ENCODE peak calls at places on chromosomes 3 and 15, in eight cellular contexts. One of them, this sample, is unnamed.

GRCh38 chr15:39084683-39085530 is 496.0 kb upstream of the THBS1 start:
- DNase-seq in PC-3: no peak
- DNase-seq in fibroblast of villous mesenchyme: peak
- DNase-seq in uterus: peak
- DNase-seq in HT1080: no peak
- DNase-seq in iPS-NIHi11: no peak
- DNase-seq in NCI-H1417: no peak
- DNase-seq in amygdala: no peak
- DNase-seq in this sample: peak

GRCh38 chr3:33131328-33132018 is 17.7 kb downstream of the CRTAP start:
- DNase-seq in PC-3: peak
- DNase-seq in fibroblast of villous mesenchyme: peak
- DNase-seq in uterus: peak
- DNase-seq in HT1080: peak
- DNase-seq in iPS-NIHi11: peak
- DNase-seq in NCI-H1417: peak
- DNase-seq in amygdala: peak
- DNase-seq in this sample: peak

GRCh38 chr3:178419078-178419477 is 117.2 kb upstream of the KCNMB2 start:
- DNase-seq in PC-3: peak
- DNase-seq in fibroblast of villous mesenchyme: peak
- DNase-seq in uterus: no peak
- DNase-seq in HT1080: peak
- DNase-seq in iPS-NIHi11: no peak
- DNase-seq in NCI-H1417: peak
- DNase-seq in amygdala: no peak
- DNase-seq in this sample: no peak

GRCh38 chr3:151012753-151013152 is 40.2 kb upstream of the CLRN1 start:
- DNase-seq in PC-3: no peak
- DNase-seq in fibroblast of villous mesenchyme: no peak
- DNase-seq in uterus: no peak
- DNase-seq in HT1080: no peak
- DNase-seq in iPS-NIHi11: no peak
- DNase-seq in NCI-H1417: no peak
- DNase-seq in amygdala: no peak
- DNase-seq in this sample: no peak

GRCh38 chr3:197730200-197730599 is 6.5 kb downstream of the RUBCN start:
- DNase-seq in PC-3: peak
- DNase-seq in fibroblast of villous mesenchyme: peak
- DNase-seq in uterus: no peak
- DNase-seq in HT1080: peak
- DNase-seq in iPS-NIHi11: no peak
- DNase-seq in NCI-H1417: no peak
- DNase-seq in amygdala: no peak
- DNase-seq in this sample: no peak

GRCh38 chr15:65484876-65485275 is 32.6 kb downstream of the DPP8 start:
- DNase-seq in PC-3: no peak
- DNase-seq in fibroblast of villous mesenchyme: no peak
- DNase-seq in uterus: no peak
- DNase-seq in HT1080: no peak
- DNase-seq in iPS-NIHi11: no peak
- DNase-seq in NCI-H1417: no peak
- DNase-seq in amygdala: no peak
- DNase-seq in this sample: no peak

GRCh38 chr3:71581451-71581980 is 2.0 kb downstream of the FOXP1 start:
- DNase-seq in PC-3: peak
- DNase-seq in fibroblast of villous mesenchyme: no peak
- DNase-seq in uterus: peak
- DNase-seq in HT1080: peak
- DNase-seq in iPS-NIHi11: peak
- DNase-seq in NCI-H1417: peak
- DNase-seq in amygdala: no peak
- DNase-seq in this sample: peak

GRCh38 chr3:72013104-72013503 is 228.2 kb upstream of the PROK2 start:
- DNase-seq in PC-3: no peak
- DNase-seq in fibroblast of villous mesenchyme: no peak
- DNase-seq in uterus: no peak
- DNase-seq in HT1080: no peak
- DNase-seq in iPS-NIHi11: no peak
- DNase-seq in NCI-H1417: no peak
- DNase-seq in amygdala: no peak
- DNase-seq in this sample: no peak

GRCh38 chr15:68819451-68820204 is 1.1 kb downstream of the ANP32A start:
- DNase-seq in PC-3: peak
- DNase-seq in fibroblast of villous mesenchyme: peak
- DNase-seq in uterus: peak
- DNase-seq in HT1080: peak
- DNase-seq in iPS-NIHi11: no peak
- DNase-seq in NCI-H1417: peak
- DNase-seq in amygdala: peak
- DNase-seq in this sample: peak

GRCh38 chr3:38645601-38646000 is 3.9 kb downstream of the SCN5A start:
- DNase-seq in PC-3: no peak
- DNase-seq in fibroblast of villous mesenchyme: no peak
- DNase-seq in uterus: no peak
- DNase-seq in HT1080: no peak
- DNase-seq in iPS-NIHi11: no peak
- DNase-seq in NCI-H1417: no peak
- DNase-seq in amygdala: no peak
- DNase-seq in this sample: no peak

GRCh38 chr3:185639632-185640206 is 53.6 kb downstream of the SENP2 start:
- DNase-seq in PC-3: no peak
- DNase-seq in fibroblast of villous mesenchyme: no peak
- DNase-seq in uterus: no peak
- DNase-seq in HT1080: no peak
- DNase-seq in iPS-NIHi11: no peak
- DNase-seq in NCI-H1417: no peak
- DNase-seq in amygdala: no peak
- DNase-seq in this sample: no peak

GRCh38 chr3:52518723-52519444 is 14.8 kb downstream of the NT5DC2 start:
- DNase-seq in PC-3: no peak
- DNase-seq in fibroblast of villous mesenchyme: no peak
- DNase-seq in uterus: peak
- DNase-seq in HT1080: no peak
- DNase-seq in iPS-NIHi11: peak
- DNase-seq in NCI-H1417: no peak
- DNase-seq in amygdala: no peak
- DNase-seq in this sample: peak

GRCh38 chr15:80654299-80654698 is 40.8 kb upstream of the ABHD17C start:
- DNase-seq in PC-3: no peak
- DNase-seq in fibroblast of villous mesenchyme: no peak
- DNase-seq in uterus: no peak
- DNase-seq in HT1080: no peak
- DNase-seq in iPS-NIHi11: no peak
- DNase-seq in NCI-H1417: no peak
- DNase-seq in amygdala: no peak
- DNase-seq in this sample: no peak

GRCh38 chr15:59388670-59389069 is 16.0 kb upstream of the MYO1E start:
- DNase-seq in PC-3: peak
- DNase-seq in fibroblast of villous mesenchyme: peak
- DNase-seq in uterus: peak
- DNase-seq in HT1080: peak
- DNase-seq in iPS-NIHi11: no peak
- DNase-seq in NCI-H1417: no peak
- DNase-seq in amygdala: no peak
- DNase-seq in this sample: no peak

GRCh38 chr15:63048986-63049665 is 6.6 kb downstream of the TPM1 start:
- DNase-seq in PC-3: peak
- DNase-seq in fibroblast of villous mesenchyme: peak
- DNase-seq in uterus: no peak
- DNase-seq in HT1080: peak
- DNase-seq in iPS-NIHi11: no peak
- DNase-seq in NCI-H1417: peak
- DNase-seq in amygdala: peak
- DNase-seq in this sample: peak

GRCh38 chr15:52112203-52112750 is 298 bp downstream of the BCL2L10 start:
- DNase-seq in PC-3: no peak
- DNase-seq in fibroblast of villous mesenchyme: no peak
- DNase-seq in uterus: no peak
- DNase-seq in HT1080: no peak
- DNase-seq in iPS-NIHi11: peak
- DNase-seq in NCI-H1417: peak
- DNase-seq in amygdala: no peak
- DNase-seq in this sample: peak

GRCh38 chr15:63521405-63522142 is 17.2 kb downstream of the USP3 start:
- DNase-seq in PC-3: no peak
- DNase-seq in fibroblast of villous mesenchyme: no peak
- DNase-seq in uterus: no peak
- DNase-seq in HT1080: no peak
- DNase-seq in iPS-NIHi11: no peak
- DNase-seq in NCI-H1417: no peak
- DNase-seq in amygdala: no peak
- DNase-seq in this sample: no peak